ENCODE peak calls at places on chromosomes 11 and 22, in eight cellular contexts. One of them, this sample, is unnamed.

GRCh38 chr22:32744560-32744959 is 56.9 kb upstream of the TIMP3 start:
- DNase-seq in ACHN: no peak
- DNase-seq in naive thymus-derived CD8-positive, alpha-beta T cell: no peak
- DNase-seq in IMR-90: no peak
- DNase-seq in G401: no peak
- DNase-seq in activated gamma-delta T cell treated with Interleukin-2 at 50 U/mL for 16 hours: no peak
- DNase-seq in pancreas: no peak
- DNase-seq in mammary epithelial cell: no peak
- DNase-seq in this sample: no peak

GRCh38 chr11:129066229-129066628 is 123.6 kb upstream of the TP53AIP1 start:
- DNase-seq in ACHN: no peak
- DNase-seq in naive thymus-derived CD8-positive, alpha-beta T cell: no peak
- DNase-seq in IMR-90: no peak
- DNase-seq in G401: no peak
- DNase-seq in activated gamma-delta T cell treated with Interleukin-2 at 50 U/mL for 16 hours: no peak
- DNase-seq in pancreas: no peak
- DNase-seq in mammary epithelial cell: no peak
- DNase-seq in this sample: no peak

GRCh38 chr11:95577716-95578460 is 211.7 kb downstream of the FAM76B start:
- DNase-seq in ACHN: no peak
- DNase-seq in naive thymus-derived CD8-positive, alpha-beta T cell: no peak
- DNase-seq in IMR-90: peak
- DNase-seq in G401: no peak
- DNase-seq in activated gamma-delta T cell treated with Interleukin-2 at 50 U/mL for 16 hours: no peak
- DNase-seq in pancreas: no peak
- DNase-seq in mammary epithelial cell: peak
- DNase-seq in this sample: peak

GRCh38 chr11:61061081-61061826 is 41.0 kb upstream of the CD5 start:
- DNase-seq in ACHN: no peak
- DNase-seq in naive thymus-derived CD8-positive, alpha-beta T cell: peak
- DNase-seq in IMR-90: no peak
- DNase-seq in G401: no peak
- DNase-seq in activated gamma-delta T cell treated with Interleukin-2 at 50 U/mL for 16 hours: peak
- DNase-seq in pancreas: no peak
- DNase-seq in mammary epithelial cell: peak
- DNase-seq in this sample: no peak

GRCh38 chr11:3226846-3227567 is 5.2 kb downstream of the MRGPRE start:
- DNase-seq in ACHN: no peak
- DNase-seq in naive thymus-derived CD8-positive, alpha-beta T cell: no peak
- DNase-seq in IMR-90: no peak
- DNase-seq in G401: no peak
- DNase-seq in activated gamma-delta T cell treated with Interleukin-2 at 50 U/mL for 16 hours: no peak
- DNase-seq in pancreas: no peak
- DNase-seq in mammary epithelial cell: no peak
- DNase-seq in this sample: no peak

GRCh38 chr11:34999453-34999852 is 83.0 kb downstream of the PDHX start:
- DNase-seq in ACHN: no peak
- DNase-seq in naive thymus-derived CD8-positive, alpha-beta T cell: no peak
- DNase-seq in IMR-90: no peak
- DNase-seq in G401: no peak
- DNase-seq in activated gamma-delta T cell treated with Interleukin-2 at 50 U/mL for 16 hours: no peak
- DNase-seq in pancreas: no peak
- DNase-seq in mammary epithelial cell: no peak
- DNase-seq in this sample: no peak

GRCh38 chr11:109425554-109425953 is 3.6 kb downstream of the C11orf87 start:
- DNase-seq in ACHN: no peak
- DNase-seq in naive thymus-derived CD8-positive, alpha-beta T cell: no peak
- DNase-seq in IMR-90: no peak
- DNase-seq in G401: no peak
- DNase-seq in activated gamma-delta T cell treated with Interleukin-2 at 50 U/mL for 16 hours: no peak
- DNase-seq in pancreas: no peak
- DNase-seq in mammary epithelial cell: no peak
- DNase-seq in this sample: no peak

GRCh38 chr22:19176175-19176630 is 2.3 kb downstream of the SLC25A1 start:
- DNase-seq in ACHN: no peak
- DNase-seq in naive thymus-derived CD8-positive, alpha-beta T cell: no peak
- DNase-seq in IMR-90: no peak
- DNase-seq in G401: peak
- DNase-seq in activated gamma-delta T cell treated with Interleukin-2 at 50 U/mL for 16 hours: no peak
- DNase-seq in pancreas: no peak
- DNase-seq in mammary epithelial cell: no peak
- DNase-seq in this sample: no peak

GRCh38 chr22:45164217-45165123 is 745 bp downstream of the NUP50 start:
- DNase-seq in ACHN: peak
- DNase-seq in naive thymus-derived CD8-positive, alpha-beta T cell: peak
- DNase-seq in IMR-90: no peak
- DNase-seq in G401: peak
- DNase-seq in activated gamma-delta T cell treated with Interleukin-2 at 50 U/mL for 16 hours: peak
- DNase-seq in pancreas: peak
- DNase-seq in mammary epithelial cell: peak
- DNase-seq in this sample: peak

GRCh38 chr11:23755076-23755475 is 741.8 kb upstream of the LUZP2 start:
- DNase-seq in ACHN: no peak
- DNase-seq in naive thymus-derived CD8-positive, alpha-beta T cell: no peak
- DNase-seq in IMR-90: no peak
- DNase-seq in G401: no peak
- DNase-seq in activated gamma-delta T cell treated with Interleukin-2 at 50 U/mL for 16 hours: no peak
- DNase-seq in pancreas: no peak
- DNase-seq in mammary epithelial cell: no peak
- DNase-seq in this sample: no peak

GRCh38 chr22:20503816-20504215 is 3.6 kb upstream of the MED15 start:
- DNase-seq in ACHN: peak
- DNase-seq in naive thymus-derived CD8-positive, alpha-beta T cell: no peak
- DNase-seq in IMR-90: no peak
- DNase-seq in G401: no peak
- DNase-seq in activated gamma-delta T cell treated with Interleukin-2 at 50 U/mL for 16 hours: no peak
- DNase-seq in pancreas: no peak
- DNase-seq in mammary epithelial cell: peak
- DNase-seq in this sample: no peak

GRCh38 chr22:24938741-24939341 is 7.7 kb downstream of the LHFPL7 start:
- DNase-seq in ACHN: peak
- DNase-seq in naive thymus-derived CD8-positive, alpha-beta T cell: peak
- DNase-seq in IMR-90: peak
- DNase-seq in G401: peak
- DNase-seq in activated gamma-delta T cell treated with Interleukin-2 at 50 U/mL for 16 hours: peak
- DNase-seq in pancreas: peak
- DNase-seq in mammary epithelial cell: peak
- DNase-seq in this sample: peak

GRCh38 chr11:78163828-78164227 is 24.4 kb upstream of the ALG8 start:
- DNase-seq in ACHN: no peak
- DNase-seq in naive thymus-derived CD8-positive, alpha-beta T cell: no peak
- DNase-seq in IMR-90: no peak
- DNase-seq in G401: no peak
- DNase-seq in activated gamma-delta T cell treated with Interleukin-2 at 50 U/mL for 16 hours: no peak
- DNase-seq in pancreas: no peak
- DNase-seq in mammary epithelial cell: no peak
- DNase-seq in this sample: no peak

GRCh38 chr11:64571410-64572091 is 19.5 kb upstream of the SLC22A12 start:
- DNase-seq in ACHN: no peak
- DNase-seq in naive thymus-derived CD8-positive, alpha-beta T cell: no peak
- DNase-seq in IMR-90: no peak
- DNase-seq in G401: peak
- DNase-seq in activated gamma-delta T cell treated with Interleukin-2 at 50 U/mL for 16 hours: no peak
- DNase-seq in pancreas: no peak
- DNase-seq in mammary epithelial cell: peak
- DNase-seq in this sample: no peak

This sample was measured in hepatic stellate cell.